ENCODE peak calls at places on chromosome 11, in seven cellular contexts. V, Q, L, A, R, M and C are unnamed samples.

GRCh38 chr11:122197055-122197987 is 81.3 kb upstream of the BLID start:
- DNase-seq in L (no peak), Q (no peak), A (no peak), V (no peak), M (no peak), R (no peak), C (no peak)

GRCh38 chr11:18617688-18618340 is 16.3 kb downstream of the SPTY2D1 start:
- DNase-seq in M (no peak), A (no peak), Q (no peak), V (no peak), L (peak; percentile 28), R (peak; percentile 69), C (peak; percentile 82)

GRCh38 chr11:64253043-64253442 is 1.7 kb downstream of the PLCB3 start:
- DNase-seq in L (no peak), R (no peak), M (no peak), V (no peak), A (no peak), Q (no peak), C (no peak)

GRCh38 chr11:118436639-118437045 is 350 bp downstream of the KMT2A start:
- DNase-seq in Q (peak; percentile 51), A (no peak), V (peak; percentile 49), L (peak; percentile 55), R (no peak), M (peak; percentile 90), C (peak; percentile 68)

GRCh38 chr11:74320538-74320937 is 9.1 kb upstream of the P4HA3 start:
- DNase-seq in V (no peak), R (no peak), M (no peak), Q (no peak), L (no peak), A (no peak), C (no peak)

GRCh38 chr11:42951266-42951665 is 360.5 kb upstream of the API5 start:
- DNase-seq in Q (no peak), L (no peak), A (no peak), R (no peak), M (no peak), V (no peak), C (no peak)

GRCh38 chr11:69518081-69518950 is 36.9 kb downstream of the LINC01488 start:
- DNase-seq in V (no peak), R (no peak), A (no peak), M (peak; percentile 17), Q (no peak), L (no peak), C (no peak)

GRCh38 chr11:9834281-9834680 is 170.4 kb downstream of the SWAP70 start:
- DNase-seq in A (no peak), L (no peak), V (no peak), R (no peak), M (no peak), Q (no peak), C (no peak)

GRCh38 chr11:38173671-38174070 is 1575.6 kb upstream of the RAG2 start:
- DNase-seq in L (no peak), V (no peak), R (no peak), A (no peak), M (no peak), Q (no peak), C (no peak)

GRCh38 chr11:119051440-119052162 is 5.4 kb downstream of the HYOU1 start:
- DNase-seq in R (peak; percentile 6), V (no peak), L (peak; percentile 41), M (peak; percentile 72), Q (no peak), A (no peak), C (peak; percentile 37)

GRCh38 chr11:13963949-13964770 is 1.6 kb downstream of the SPON1 start:
- DNase-seq in L (peak; percentile 37), A (no peak), R (peak; percentile 12), M (no peak), V (no peak), Q (peak; percentile 75), C (no peak)

GRCh38 chr11:6378695-6378989 is 11.6 kb upstream of the SMPD1 start:
- DNase-seq in M (no peak), R (no peak), L (no peak), V (no peak), A (no peak), Q (no peak), C (no peak)

GRCh38 chr11:77203901-77204755 is 76.1 kb downstream of the MYO7A start:
- DNase-seq in R (no peak), M (peak; percentile 67), L (no peak), V (no peak), A (no peak), Q (no peak), C (no peak)